ENCODE peak calls at places on chromosomes 1 and 21, in four cellular contexts. One of them, this sample, is unnamed.

GRCh38 chr1:200925821-200926220 is 31.1 kb downstream of the INAVA start:
- DNase-seq in PC-3: peak; percentile 84
- DNase-seq in upper lobe of left lung: no peak
- DNase-seq in tibial nerve: no peak
- DNase-seq in this sample: no peak

GRCh38 chr1:215003686-215004085 is 78.9 kb upstream of the KCNK2 start:
- DNase-seq in PC-3: no peak
- DNase-seq in upper lobe of left lung: no peak
- DNase-seq in tibial nerve: no peak
- DNase-seq in this sample: no peak

GRCh38 chr21:45992311-45993209 is 11.0 kb downstream of the COL6A1 start:
- DNase-seq in PC-3: no peak
- DNase-seq in upper lobe of left lung: peak; percentile 75
- DNase-seq in tibial nerve: no peak
- DNase-seq in this sample: peak; percentile 1

GRCh38 chr1:242712248-242712647 is 187.8 kb upstream of the PLD5 start:
- DNase-seq in PC-3: no peak
- DNase-seq in upper lobe of left lung: no peak
- DNase-seq in tibial nerve: no peak
- DNase-seq in this sample: no peak

GRCh38 chr21:46518983-46519583 is 60.4 kb downstream of the DIP2A start:
- DNase-seq in PC-3: no peak
- DNase-seq in upper lobe of left lung: no peak
- DNase-seq in tibial nerve: no peak
- DNase-seq in this sample: no peak

GRCh38 chr1:156676450-156676819 is 772 bp downstream of the NES start:
- DNase-seq in PC-3: no peak
- DNase-seq in upper lobe of left lung: peak; percentile 85
- DNase-seq in tibial nerve: no peak
- DNase-seq in this sample: no peak

GRCh38 chr1:157542676-157543075 is 9.6 kb downstream of the FCRL5 start:
- DNase-seq in PC-3: no peak
- DNase-seq in upper lobe of left lung: no peak
- DNase-seq in tibial nerve: no peak
- DNase-seq in this sample: no peak

GRCh38 chr1:91611498-91611917 is 110.9 kb downstream of the CDC7 start:
- DNase-seq in PC-3: peak; percentile 72
- DNase-seq in upper lobe of left lung: no peak
- DNase-seq in tibial nerve: no peak
- DNase-seq in this sample: no peak

GRCh38 chr1:158830904-158831507 is at the start of gene MNDA:
- DNase-seq in PC-3: no peak
- DNase-seq in upper lobe of left lung: no peak
- DNase-seq in tibial nerve: no peak
- DNase-seq in this sample: no peak

GRCh38 chr1:214281030-214281901 is at the start of gene SMYD2:
- DNase-seq in PC-3: peak; percentile 77
- DNase-seq in upper lobe of left lung: peak; percentile 95
- DNase-seq in tibial nerve: peak; percentile 27
- DNase-seq in this sample: no peak

GRCh38 chr1:172742599-172743500 is 83.9 kb downstream of the FASLG start:
- DNase-seq in PC-3: peak; percentile 94
- DNase-seq in upper lobe of left lung: no peak
- DNase-seq in tibial nerve: no peak
- DNase-seq in this sample: no peak

GRCh38 chr1:209805875-209806760 is at the start of gene IRF6:
- DNase-seq in PC-3: peak; percentile 99
- DNase-seq in upper lobe of left lung: peak; percentile 98
- DNase-seq in tibial nerve: peak; percentile 47
- DNase-seq in this sample: peak; percentile 19

GRCh38 chr1:180615493-180616290 is 16.1 kb upstream of the XPR1 start:
- DNase-seq in PC-3: no peak
- DNase-seq in upper lobe of left lung: no peak
- DNase-seq in tibial nerve: no peak
- DNase-seq in this sample: no peak

GRCh38 chr1:201709564-201710295 is 119.2 kb upstream of the IPO9 start:
- DNase-seq in PC-3: peak; percentile 65
- DNase-seq in upper lobe of left lung: peak; percentile 74
- DNase-seq in tibial nerve: peak; percentile 74
- DNase-seq in this sample: no peak

GRCh38 chr1:42998381-42998780 is 39.7 kb upstream of the SLC2A1 start:
- DNase-seq in PC-3: no peak
- DNase-seq in upper lobe of left lung: no peak
- DNase-seq in tibial nerve: no peak
- DNase-seq in this sample: no peak

GRCh38 chr1:205456868-205457724 is 1.3 kb upstream of the BLACAT1 start:
- DNase-seq in PC-3: no peak
- DNase-seq in upper lobe of left lung: peak; percentile 86
- DNase-seq in tibial nerve: no peak
- DNase-seq in this sample: no peak

GRCh38 chr1:115975569-115976061 is 698 bp upstream of the SLC22A15 start:
- DNase-seq in PC-3: no peak
- DNase-seq in upper lobe of left lung: no peak
- DNase-seq in tibial nerve: no peak
- DNase-seq in this sample: no peak
- H3K27ac ChIP-seq in PC-3: peak overlapping the region; percentile 1
- H3K27ac ChIP-seq in upper lobe of left lung: peak overlapping the region; percentile 92
- H3K27ac ChIP-seq in tibial nerve: peak overlapping the region; percentile 72
- H3K27ac ChIP-seq in this sample: peak overlapping the region; percentile 75

DNA sequence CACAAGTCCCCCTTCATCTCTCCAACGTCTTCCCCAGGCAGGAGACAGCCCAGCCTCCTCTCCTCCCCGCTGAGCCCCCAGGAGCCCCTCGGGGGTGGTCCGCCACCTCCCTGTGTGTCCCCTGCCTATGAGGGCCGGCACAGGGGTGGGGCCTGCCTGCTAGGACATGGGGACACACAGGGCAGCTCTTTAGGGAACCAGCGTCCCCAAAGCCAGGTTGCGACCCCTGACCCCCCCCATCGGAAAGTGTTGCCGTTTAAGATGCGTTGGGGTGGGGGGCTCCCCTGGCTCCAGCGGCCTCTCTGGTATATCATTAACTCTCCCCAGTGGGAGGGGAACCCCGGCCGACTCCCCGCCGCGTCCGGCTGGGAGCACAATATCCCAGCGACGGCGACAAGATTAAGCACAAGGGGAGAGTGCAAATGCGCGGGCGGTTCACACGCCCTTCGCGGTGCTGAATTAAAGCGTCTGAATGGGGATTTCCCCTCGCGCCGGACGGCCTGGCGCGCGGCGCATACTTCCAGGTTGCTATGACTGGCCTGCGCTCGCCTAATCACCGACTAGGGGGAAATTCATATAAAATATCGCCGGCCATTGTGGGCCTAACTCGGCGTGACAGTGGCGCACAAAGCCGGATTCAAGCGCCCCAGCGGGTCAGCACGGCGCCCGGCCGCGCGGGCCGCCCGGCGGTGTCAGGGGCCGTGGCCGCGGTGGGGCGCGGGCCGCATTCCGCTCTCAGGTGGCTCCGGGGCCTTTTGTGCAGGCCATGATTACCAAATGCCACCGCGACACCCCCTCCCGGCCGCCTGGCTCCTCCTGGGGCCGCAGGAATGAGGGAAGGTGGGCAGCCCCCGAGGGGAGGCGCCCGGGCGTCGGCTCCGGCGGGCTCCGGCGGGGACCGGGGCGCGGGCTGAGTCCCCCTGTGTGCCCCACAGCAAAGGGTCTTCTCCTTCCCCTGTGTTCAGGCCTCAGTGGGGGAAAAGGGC is 30.9 kb downstream of the WNT3A start:
- DNase-seq in PC-3: no peak
- DNase-seq in upper lobe of left lung: peak; percentile 87
- DNase-seq in tibial nerve: no peak
- DNase-seq in this sample: no peak
- H3K4me3 ChIP-seq in PC-3: no peak overlapping the region
- H3K4me3 ChIP-seq in upper lobe of left lung: peak overlapping the region; percentile 36
- H3K4me3 ChIP-seq in tibial nerve: no peak overlapping the region
- H3K4me3 ChIP-seq in this sample: peak overlapping the region; percentile 21

GRCh38 chr1:9634582-9634981 is 16.9 kb upstream of the PIK3CD start:
- DNase-seq in PC-3: no peak
- DNase-seq in upper lobe of left lung: no peak
- DNase-seq in tibial nerve: no peak
- DNase-seq in this sample: no peak
- H3K4me1 ChIP-seq in PC-3: no peaks in the 10 kb centered on the region
- H3K4me1 ChIP-seq in upper lobe of left lung: no peaks in the 10 kb centered on the region
- H3K4me1 ChIP-seq in tibial nerve: no peaks in the 10 kb centered on the region
- H3K4me1 ChIP-seq in this sample: no peaks in the 10 kb centered on the region

GRCh38 chr21:32015740-32016139 is 142.9 kb downstream of the HUNK start:
- DNase-seq in PC-3: no peak
- DNase-seq in upper lobe of left lung: no peak
- DNase-seq in tibial nerve: no peak
- DNase-seq in this sample: no peak

GRCh38 chr21:32022141-32022540 is 149.3 kb downstream of the HUNK start:
- DNase-seq in PC-3: no peak
- DNase-seq in upper lobe of left lung: no peak
- DNase-seq in tibial nerve: no peak
- DNase-seq in this sample: no peak

GRCh38 chr21:32020551-32020950 is 147.7 kb downstream of the HUNK start:
- DNase-seq in PC-3: no peak
- DNase-seq in upper lobe of left lung: no peak
- DNase-seq in tibial nerve: no peak
- DNase-seq in this sample: no peak

GRCh38 chr21:32018381-32018780 is 145.6 kb downstream of the HUNK start:
- DNase-seq in PC-3: no peak
- DNase-seq in upper lobe of left lung: no peak
- DNase-seq in tibial nerve: no peak
- DNase-seq in this sample: no peak

GRCh38 chr21:32021319-32022027 is 148.7 kb downstream of the HUNK start:
- DNase-seq in PC-3: peak; percentile 13
- DNase-seq in upper lobe of left lung: peak; percentile 87
- DNase-seq in tibial nerve: no peak
- DNase-seq in this sample: peak; percentile 29
- H3K27ac ChIP-seq in PC-3: no peak overlapping the region
- H3K27ac ChIP-seq in upper lobe of left lung: no peak overlapping the region
- H3K27ac ChIP-seq in tibial nerve: no peak overlapping the region
- H3K27ac ChIP-seq in this sample: no peak overlapping the region